ENCODE peak calls at places on chromosomes 4 and X, in eight cellular contexts. U is uterus, Y is A549, T is body of pancreas, A is endothelial cell of umbilical vein, N is H9, J is fibroblast of lung, Q is HL-60. X is an unnamed sample.

GRCh38 chrX:47232803-47233332 is at the start of gene USP11:
- DNase-seq in T (peak), U (peak), A (no peak), J (peak), Y (peak), N (peak), Q (peak), X (no peak)

GRCh38 chr4:152047451-152047850 is 286.6 kb upstream of the GATB start:
- DNase-seq in N (no peak), Y (no peak), Q (no peak), T (no peak), U (no peak), J (no peak), A (no peak), X (no peak)

GRCh38 chr4:2882341-2882740 is 38.7 kb downstream of the ADD1 start:
- DNase-seq in J (no peak), Y (no peak), N (no peak), T (no peak), U (no peak), Q (no peak), A (no peak), X (no peak)

GRCh38 chr4:168461821-168462220 is 18.5 kb downstream of the DDX60L start:
- DNase-seq in N (no peak), Q (no peak), T (no peak), Y (no peak), A (peak), J (peak), U (no peak), X (no peak)

GRCh38 chrX:3651272-3651671 is 62.2 kb downstream of the PRKX start:
- DNase-seq in U (no peak), T (no peak), N (no peak), Q (no peak), A (peak), J (peak), Y (no peak), X (peak)

GRCh38 chr4:74631338-74631737 is 163.0 kb downstream of the BTC start:
- DNase-seq in N (no peak), J (no peak), Y (no peak), A (peak), Q (peak), T (no peak), U (no peak), X (peak)

GRCh38 chrX:9643807-9644206 is 121.8 kb downstream of the GPR143 start:
- DNase-seq in U (no peak), J (no peak), Q (no peak), T (no peak), A (no peak), N (no peak), Y (no peak), X (no peak)

GRCh38 chrX:79630033-79631009 is 263.2 kb upstream of the ITM2A start:
- DNase-seq in Y (no peak), T (no peak), N (no peak), U (no peak), J (no peak), A (no peak), Q (no peak), X (no peak)

GRCh38 chr4:157898836-157899605 is 273.8 kb downstream of the GASK1B start:
- DNase-seq in J (peak), Q (no peak), U (no peak), A (peak), T (no peak), Y (no peak), N (no peak), X (no peak)

GRCh38 chrX:54423161-54423888 is 16.9 kb upstream of the TSR2 start:
- DNase-seq in U (no peak), Y (no peak), A (peak), N (peak), Q (no peak), T (no peak), J (no peak), X (no peak)

GRCh38 chr4:74770511-74770910 is 23.8 kb downstream of the BTC start:
- DNase-seq in Q (no peak), U (no peak), T (no peak), A (no peak), J (no peak), Y (no peak), N (no peak), X (no peak)

GRCh38 chr4:12973522-12973921 is 510.6 kb downstream of the RAB28 start:
- DNase-seq in J (no peak), T (no peak), Y (no peak), A (no peak), Q (no peak), N (no peak), U (no peak), X (no peak)

GRCh38 chr4:75672461-75673026 is 667 bp downstream of the G3BP2 start:
- DNase-seq in A (peak), Y (peak), Q (peak), T (peak), N (peak), J (peak), U (peak), X (peak)

GRCh38 chrX:97539970-97540519 is 656.3 kb downstream of the RPA4 start:
- DNase-seq in A (peak), Q (no peak), T (no peak), Y (no peak), J (no peak), U (no peak), N (no peak), X (no peak)

GRCh38 chr4:185955817-185956542 is 113.0 kb upstream of the TLR3 start:
- DNase-seq in U (no peak), J (no peak), A (no peak), Y (no peak), Q (no peak), T (no peak), N (no peak), X (no peak)

GRCh38 chrX:112803060-112803459 is 37.6 kb downstream of the AMOT start:
- DNase-seq in Y (no peak), N (no peak), U (no peak), A (no peak), T (no peak), J (no peak), Q (no peak), X (no peak)

GRCh38 chr4:78748361-78748760 is 27.8 kb upstream of the BMP2K start:
- DNase-seq in T (no peak), Q (no peak), U (no peak), N (no peak), J (peak), Y (no peak), A (no peak), X (no peak)

GRCh38 chr4:85756938-85757337 is 282.0 kb downstream of the ARHGAP24 start:
- DNase-seq in J (peak), T (peak), Q (no peak), A (peak), U (no peak), N (peak), Y (no peak), X (peak)

GRCh38 chr4:101421393-101421792 is 74.1 kb upstream of the PPP3CA start:
- DNase-seq in T (no peak), Q (no peak), Y (no peak), J (no peak), N (no peak), U (no peak), A (no peak), X (no peak)

GRCh38 chrX:39653656-39654055 is 444.1 kb downstream of the BCOR start:
- DNase-seq in T (no peak), N (peak), Q (no peak), Y (no peak), A (no peak), J (peak), U (no peak), X (no peak)

GRCh38 chr4:132540797-132541196 is 608.3 kb upstream of the PCDH10 start:
- DNase-seq in Y (no peak), N (no peak), A (no peak), J (no peak), Q (no peak), T (no peak), U (no peak), X (no peak)

GRCh38 chr4:1748465-1748995 is 27.2 kb downstream of the TACC3 start:
- DNase-seq in T (peak), J (peak), Q (peak), N (peak), Y (peak), U (peak), A (peak), X (peak)

GRCh38 chrX:10280061-10280460 is 123.3 kb downstream of the CLCN4 start:
- DNase-seq in Y (no peak), J (no peak), T (no peak), N (no peak), Q (no peak), A (no peak), U (no peak), X (no peak)

DNA sequence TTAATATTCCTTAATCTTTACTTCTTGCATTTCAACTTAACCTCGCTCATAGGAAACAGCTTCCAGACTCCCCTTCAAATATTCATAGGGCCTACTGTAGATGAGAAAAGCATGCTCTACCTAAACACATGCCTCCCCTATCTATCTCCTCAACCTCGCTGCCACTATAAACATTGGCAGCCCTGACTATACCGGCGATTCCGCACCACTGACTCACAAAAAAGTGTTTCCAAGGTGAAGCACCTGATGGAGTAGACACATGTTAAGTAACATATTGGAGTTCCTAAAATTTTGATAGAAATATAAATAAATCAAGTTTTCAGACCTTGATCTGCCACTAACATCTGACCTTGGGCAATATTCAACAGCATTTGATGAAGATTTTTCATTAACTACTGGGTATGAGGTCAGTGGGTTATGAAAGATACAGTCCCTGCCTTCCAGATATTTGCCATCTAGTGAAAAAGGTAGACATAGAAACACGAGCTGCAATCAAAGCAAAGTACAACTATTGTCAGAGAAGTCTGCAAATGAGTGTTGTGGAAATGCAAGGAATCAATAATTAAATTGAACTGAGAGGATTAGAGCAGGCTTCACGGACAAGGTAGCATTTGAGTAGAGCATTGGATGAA is 184.2 kb downstream of the MAML3 start:
- DNase-seq in Y (no peak), T (peak), Q (no peak), N (no peak), A (no peak), U (no peak), J (no peak), X (no peak)
- H3K27ac ChIP-seq in Y (no peak), T (peak), Q (no peak), N (no peak), A (no peak), U (no peak), J (no peak), X (no peak)

DNA sequence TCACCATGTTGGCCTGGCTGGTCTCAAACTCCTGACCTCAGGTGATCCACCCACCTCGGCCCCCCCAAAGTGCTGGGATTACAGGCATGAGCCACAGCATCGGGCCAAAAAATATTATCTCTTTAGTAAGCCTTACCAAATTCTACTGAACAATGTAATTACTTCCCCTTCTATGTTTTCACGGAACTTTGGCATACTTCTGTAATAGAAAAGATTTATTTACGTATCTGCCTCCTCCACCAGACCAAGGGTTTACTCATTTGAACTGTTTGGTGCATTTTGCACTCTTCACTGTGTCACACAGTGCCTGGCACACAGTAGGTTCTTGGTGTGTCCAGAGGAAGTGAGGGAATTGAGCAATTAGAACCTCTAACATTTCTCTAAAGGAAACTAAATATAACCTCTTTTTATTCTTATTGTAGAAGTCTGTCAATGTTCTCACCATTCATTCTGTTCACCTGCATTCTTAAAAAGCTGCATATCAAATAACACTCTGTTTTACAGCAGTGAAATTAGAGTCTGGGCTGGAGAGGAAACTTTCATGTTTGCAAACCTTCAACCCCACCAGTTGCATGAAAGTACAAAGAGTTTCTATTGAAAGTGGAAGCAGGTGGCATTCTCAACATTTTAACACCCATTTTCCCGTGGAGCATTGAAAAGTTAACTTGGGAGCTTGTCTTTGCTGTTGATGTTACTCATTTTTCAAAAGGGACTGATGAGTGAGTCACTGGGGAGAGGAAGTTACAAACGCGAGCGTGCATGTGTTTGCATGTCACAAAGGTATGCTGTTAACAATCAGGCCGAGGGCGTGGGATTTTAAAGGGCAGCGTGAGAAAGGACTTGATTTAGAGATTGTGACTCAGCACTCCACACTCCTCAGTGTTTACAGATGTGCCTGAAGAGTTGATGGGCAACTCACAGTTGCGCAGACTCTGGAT is 314.1 kb downstream of the STK32B start:
- DNase-seq in T (peak), Y (peak), J (peak), A (peak), N (peak), Q (no peak), U (no peak), X (peak)
- H3K27ac ChIP-seq in T (peak), Y (peak), J (no peak), A (no peak), N (no peak), Q (no peak), U (no peak), X (peak)

GRCh38 chr4:30172416-30172815 is 547.8 kb upstream of the PCDH7 start:
- DNase-seq in J (no peak), Q (no peak), N (no peak), U (no peak), T (no peak), Y (no peak), A (no peak), X (no peak)
- H3K27ac ChIP-seq in J (no peak), Q (no peak), N (no peak), U (no peak), T (no peak), Y (no peak), A (no peak), X (no peak)

GRCh38 chr4:39068907-39069306 is 6.9 kb downstream of the KLHL5 start:
- DNase-seq in J (no peak), N (no peak), A (peak), U (no peak), Q (peak), T (no peak), Y (no peak), X (no peak)

GRCh38 chr4:39062499-39062898 is 467 bp downstream of the KLHL5 start:
- DNase-seq in U (no peak), A (no peak), Y (no peak), T (no peak), Q (no peak), J (no peak), N (no peak), X (no peak)

GRCh38 chr4:39067451-39067850 is 5.4 kb downstream of the KLHL5 start:
- DNase-seq in J (peak), N (no peak), U (no peak), Q (no peak), A (no peak), Y (no peak), T (no peak), X (no peak)

GRCh38 chr4:39067031-39067430 is 5.0 kb downstream of the KLHL5 start:
- DNase-seq in T (no peak), Q (no peak), Y (no peak), U (no peak), N (no peak), J (no peak), A (no peak), X (no peak)

DNA sequence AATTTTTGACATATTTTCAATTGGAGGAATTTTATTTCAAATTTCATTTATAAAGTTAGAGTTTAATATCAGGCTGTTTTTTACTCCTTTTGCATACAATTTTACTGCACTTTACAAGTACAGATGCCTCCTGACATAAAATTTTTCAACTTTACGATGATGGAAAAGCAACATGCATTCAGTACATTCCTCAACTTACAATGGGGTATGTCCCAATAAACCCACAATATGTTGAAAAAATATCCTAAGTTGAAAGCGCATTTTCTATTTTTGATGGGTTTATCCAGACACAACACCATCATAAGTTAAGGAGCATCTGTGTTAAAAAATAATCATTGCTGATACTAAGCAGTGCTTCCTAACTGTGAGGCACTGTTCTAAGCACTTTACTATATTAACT is 4.3 kb downstream of the KLHL5 start:
- DNase-seq in J (no peak), T (no peak), Y (no peak), Q (no peak), U (no peak), N (no peak), A (no peak), X (no peak)
- H3K27ac ChIP-seq in J (no peak), T (no peak), Y (no peak), Q (no peak), U (no peak), N (no peak), A (no peak), X (no peak)

DNA sequence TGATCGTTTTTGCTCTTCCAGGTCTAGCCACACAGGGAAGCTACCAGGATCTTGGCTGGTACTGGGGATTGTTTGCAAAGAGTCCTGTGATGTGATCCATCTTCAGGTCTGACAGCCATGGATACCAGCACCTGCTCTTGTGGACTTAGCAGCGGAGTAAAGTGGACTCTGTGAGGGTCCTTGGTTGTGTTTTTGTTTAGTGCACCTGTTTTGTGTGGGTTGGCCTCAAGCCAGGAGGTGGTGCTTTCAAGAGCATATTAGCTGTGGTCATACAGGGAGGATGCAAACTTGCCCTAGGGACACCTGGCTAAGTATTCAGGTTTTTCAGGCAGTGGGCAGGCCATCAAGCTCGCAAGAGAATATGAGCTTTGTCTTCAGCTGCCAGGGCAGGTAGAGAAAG is 293.8 kb downstream of the PCDH18 start:
- DNase-seq in A (no peak), J (no peak), T (no peak), U (no peak), Y (no peak), N (no peak), Q (no peak), X (no peak)
- H3K27ac ChIP-seq in A (no peak), J (no peak), T (no peak), U (no peak), Y (no peak), N (no peak), Q (no peak), X (no peak)

DNA sequence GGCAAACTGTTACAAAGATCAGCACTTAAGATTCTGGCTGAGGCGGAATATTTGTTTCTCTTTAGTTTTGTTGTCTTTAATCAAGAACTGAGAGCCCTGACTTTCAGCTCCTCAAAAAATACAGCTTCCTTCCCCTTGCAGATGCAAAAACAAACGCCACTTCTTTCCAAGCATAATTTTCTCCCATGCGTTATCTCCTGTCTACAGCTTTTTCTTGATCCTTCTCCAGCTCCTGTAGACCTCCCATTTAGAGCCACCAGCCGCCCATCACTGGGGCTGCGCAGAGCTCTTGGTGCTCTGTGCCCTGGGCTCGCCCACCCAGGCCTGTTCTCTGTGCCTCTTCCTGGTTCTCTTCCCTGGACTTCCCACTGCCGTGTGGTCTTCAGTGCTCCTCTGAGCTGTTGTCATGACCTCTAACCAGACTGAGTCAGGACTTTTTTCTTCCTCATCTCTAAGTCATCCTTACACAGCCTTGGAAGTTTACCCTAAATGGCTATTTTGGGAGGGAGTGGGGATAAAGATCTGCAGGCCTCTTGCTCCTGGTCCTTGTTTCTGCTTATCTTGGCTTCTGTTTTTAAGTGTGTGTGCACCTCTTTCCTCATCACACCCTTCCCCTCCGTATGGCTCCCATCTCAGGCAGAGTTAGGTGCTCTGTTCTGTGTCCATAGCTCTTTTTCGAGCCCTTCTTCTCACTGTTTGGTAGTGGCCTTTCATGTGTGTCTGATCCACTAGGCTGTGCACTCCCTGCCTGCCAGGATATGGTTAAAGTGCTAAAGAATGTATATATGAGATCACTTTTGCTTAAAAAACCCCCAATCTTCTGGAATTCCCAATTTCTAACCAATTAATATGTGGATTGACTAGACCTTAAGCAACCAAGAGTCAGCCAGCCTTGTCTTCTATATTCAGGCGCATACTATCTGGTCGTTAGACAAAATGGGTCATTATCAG is 122.5 kb downstream of the PTTG2 start:
- DNase-seq in Q (no peak), U (peak), T (no peak), J (peak), A (peak), N (no peak), Y (no peak), X (no peak)
- H3K27ac ChIP-seq in Q (no peak), U (peak), T (peak), J (peak), A (peak), N (no peak), Y (no peak), X (no peak)